ENCODE peak calls at places on chromosomes 3 and 15, in seven cellular contexts. E, N, P, I, S, Y and Z are unnamed samples.

GRCh38 chr3:119529883-119530282 is 29.5 kb downstream of the CD80 start:
- DNase-seq in I (peak; percentile 57), P (no peak), S (no peak), N (no peak), E (no peak), Y (no peak), Z (no peak)

GRCh38 chr3:98521897-98522537 is 685 bp downstream of the CLDND1 start:
- DNase-seq in P (peak; percentile 17), N (peak; percentile 26), S (peak; percentile 58), E (peak; percentile 24), Y (peak; percentile 50), I (peak; percentile 61), Z (peak; percentile 36)

GRCh38 chr3:32954506-32954905 is 3.1 kb downstream of the CCR4 start:
- DNase-seq in N (no peak), P (no peak), E (no peak), I (no peak), S (no peak), Y (no peak), Z (no peak)

GRCh38 chr3:192571197-192571791 is 156.0 kb downstream of the FGF12 start:
- DNase-seq in I (peak; percentile 68), E (no peak), S (no peak), Y (peak; percentile 1), N (peak; percentile 70), P (peak; percentile 8), Z (no peak)

GRCh38 chr15:70522323-70522966 is 240.9 kb downstream of the UACA start:
- DNase-seq in P (no peak), E (no peak), S (no peak), Y (no peak), I (no peak), N (no peak), Z (no peak)

GRCh38 chr3:127289646-127290575 is 2.1 kb upstream of the PRR20G start:
- DNase-seq in S (no peak), Y (no peak), I (peak; percentile 19), E (no peak), N (no peak), P (no peak), Z (no peak)

GRCh38 chr3:103295974-103296570 is 861.3 kb downstream of the ZPLD1 start:
- DNase-seq in N (no peak), Y (no peak), S (no peak), P (peak; percentile 0), E (no peak), I (peak; percentile 4), Z (no peak)

GRCh38 chr15:52440414-52440813 is 88.3 kb downstream of the MYO5A start:
- DNase-seq in Y (peak; percentile 12), I (peak; percentile 23), S (no peak), P (no peak), E (no peak), N (no peak), Z (no peak)

GRCh38 chr15:29612096-29612495 is 210.2 kb downstream of the TJP1 start:
- DNase-seq in E (no peak), Y (no peak), N (no peak), S (no peak), I (peak; percentile 95), P (peak; percentile 6), Z (no peak)

GRCh38 chr3:128278761-128279593 is 125.7 kb downstream of the EEFSEC start:
- DNase-seq in S (peak; percentile 25), P (peak; percentile 90), Y (no peak), N (peak; percentile 68), E (no peak), I (peak; percentile 91), Z (no peak)

GRCh38 chr3:35638640-35639250 is 580 bp upstream of the ARPP21 start:
- DNase-seq in E (no peak), S (no peak), P (no peak), N (no peak), I (no peak), Y (no peak), Z (no peak)

GRCh38 chr15:88377509-88377908 is 89.7 kb downstream of the MRPL46 start:
- DNase-seq in S (no peak), Y (no peak), N (no peak), I (no peak), E (no peak), P (no peak), Z (no peak)

GRCh38 chr3:46960081-46960701 is 16.4 kb downstream of the CCDC12 start:
- DNase-seq in N (no peak), S (no peak), I (peak; percentile 56), E (no peak), P (no peak), Y (no peak), Z (no peak)